ENCODE peak calls at places on chromosomes 4 and X, in six cellular contexts. O, H, G, B, A and X are unnamed samples.

GRCh38 chr4:80069108-80069836 is 3.8 kb downstream of the ANTXR2 start:
- DNase-seq in O (no peak), G (no peak), H (no peak), A (no peak), B (no peak), X (no peak)

GRCh38 chrX:68995780-68996551 is 167.1 kb downstream of the EFNB1 start:
- DNase-seq in O (no peak), B (no peak), G (no peak), A (no peak), H (peak), X (no peak)

GRCh38 chr4:173990126-173990878 is 293.2 kb downstream of the FBXO8 start:
- DNase-seq in G (peak), H (peak), B (no peak), O (peak), A (no peak), X (no peak)

GRCh38 chrX:2723316-2723879 is 28.4 kb upstream of the XG start:
- DNase-seq in A (no peak), G (no peak), H (no peak), B (no peak), O (no peak), X (no peak)

GRCh38 chr4:179415016-179415841 is 1973.0 kb upstream of the AGA start:
- DNase-seq in O (no peak), B (no peak), H (no peak), G (peak), A (no peak), X (no peak)

GRCh38 chr4:155025762-155026457 is 182.5 kb upstream of the NPY2R start:
- DNase-seq in B (peak), H (peak), A (no peak), G (no peak), O (no peak), X (no peak)

GRCh38 chrX:30888526-30889146 is 418 bp downstream of the TAB3 start:
- DNase-seq in O (no peak), G (no peak), H (peak), B (no peak), A (peak), X (no peak)

GRCh38 chr4:185123479-185123878 is 19.6 kb upstream of the SLC25A4 start:
- DNase-seq in O (no peak), H (no peak), A (no peak), G (no peak), B (no peak), X (no peak)

GRCh38 chr4:139484861-139485311 is 31.0 kb downstream of the RAB33B start:
- DNase-seq in B (no peak), O (no peak), A (no peak), G (no peak), H (peak), X (no peak)

GRCh38 chrX:17377047-17377692 is 2.2 kb downstream of the NHS start:
- DNase-seq in A (no peak), H (peak), G (no peak), O (no peak), B (no peak), X (peak)

GRCh38 chrX:140525448-140525847 is 20.6 kb upstream of the SOX3 start:
- DNase-seq in A (no peak), O (no peak), B (no peak), G (peak), H (peak), X (no peak)

GRCh38 chr4:110417151-110417550 is 58.8 kb upstream of the ENPEP start:
- DNase-seq in B (no peak), A (no peak), G (no peak), H (no peak), O (no peak), X (no peak)

GRCh38 chrX:136525738-136526606 is 6.0 kb upstream of the VGLL1 start:
- DNase-seq in A (no peak), H (no peak), G (peak), B (peak), O (peak), X (no peak)

GRCh38 chr4:69995526-69996016 is at the start of gene STATH:
- DNase-seq in H (no peak), G (no peak), A (no peak), O (no peak), B (no peak), X (no peak)

GRCh38 chr4:26028793-26029511 is 114.9 kb downstream of the SMIM20 start:
- DNase-seq in H (peak), O (no peak), G (no peak), B (no peak), A (peak), X (no peak)

GRCh38 chrX:43750248-43750676 is 94.2 kb downstream of the MAOA start:
- DNase-seq in B (no peak), O (peak), A (peak), H (peak), G (peak), X (peak)